ENCODE peak calls at places on chromosome 18, in eight cellular contexts. A is GM23338, S is caudate nucleus, F is tibial artery, O is body of pancreas, R is pancreas, W is astrocyte, B is SJSA1. D is an unnamed sample.
A peak's percentile ranks its signal among the peaks of the same experiment; 100 is the strongest.

GRCh38 chr18:36496022-36496421 is 198.5 kb downstream of the FHOD3 start:
- DNase-seq in A (no peak), S (no peak), F (no peak), O (no peak), R (no peak), W (no peak), B (no peak), D (no peak)

GRCh38 chr18:27249933-27250332 is 64.8 kb upstream of the CHST9 start:
- DNase-seq in A (no peak), S (no peak), F (no peak), O (no peak), R (no peak), W (no peak), B (no peak), D (no peak)

GRCh38 chr18:35513181-35513932 is 15.6 kb upstream of the INO80C start:
- DNase-seq in A (peak; percentile 34), S (no peak), F (peak; percentile 30), O (peak; percentile 37), R (peak; percentile 48), W (peak; percentile 81), B (no peak), D (peak; percentile 91)

GRCh38 chr18:4286256-4286655 is 168.9 kb downstream of the DLGAP1 start:
- DNase-seq in A (no peak), S (no peak), F (no peak), O (no peak), R (no peak), W (no peak), B (no peak), D (no peak)

GRCh38 chr18:395481-396250 is 104.8 kb downstream of the COLEC12 start:
- DNase-seq in A (no peak), S (no peak), F (peak; percentile 60), O (no peak), R (peak; percentile 33), W (peak; percentile 89), B (peak; percentile 88), D (no peak)

GRCh38 chr18:903703-904102 is 968 bp upstream of the ADCYAP1 start:
- DNase-seq in A (peak; percentile 83), S (no peak), F (peak; percentile 44), O (peak; percentile 38), R (peak; percentile 47), W (peak; percentile 20), B (no peak), D (no peak)

GRCh38 chr18:76580288-76580962 is 85.4 kb upstream of the ZNF516 start:
- DNase-seq in A (no peak), S (no peak), F (no peak), O (no peak), R (no peak), W (no peak), B (no peak), D (no peak)

GRCh38 chr18:2050702-2051201 is 520.6 kb downstream of the METTL4 start:
- DNase-seq in A (no peak), S (no peak), F (no peak), O (no peak), R (no peak), W (peak; percentile 33), B (no peak), D (peak; percentile 62)

GRCh38 chr18:53629356-53629755 is 595.1 kb downstream of the MBD2 start:
- DNase-seq in A (no peak), S (no peak), F (no peak), O (no peak), R (no peak), W (no peak), B (no peak), D (no peak)

GRCh38 chr18:58970943-58971799 is 106.5 kb downstream of the ZNF532 start:
- DNase-seq in A (no peak), S (no peak), F (no peak), O (no peak), R (no peak), W (no peak), B (no peak), D (no peak)

GRCh38 chr18:63224574-63224973 is 95.0 kb downstream of the BCL2 start:
- DNase-seq in A (no peak), S (no peak), F (no peak), O (no peak), R (no peak), W (no peak), B (no peak), D (no peak)

GRCh38 chr18:28086530-28087172 is 90.3 kb downstream of the CDH2 start:
- DNase-seq in A (peak; percentile 22), S (no peak), F (no peak), O (no peak), R (no peak), W (peak; percentile 81), B (no peak), D (no peak)

GRCh38 chr18:21740474-21740723 is 193 bp upstream of the MIB1 start:
- DNase-seq in A (peak; percentile 98), S (no peak), F (peak; percentile 98), O (peak; percentile 99), R (no peak), W (peak; percentile 87), B (peak; percentile 98), D (peak; percentile 78)

GRCh38 chr18:43515481-43515880 is 238.2 kb upstream of the SYT4 start:
- DNase-seq in A (no peak), S (no peak), F (no peak), O (no peak), R (no peak), W (no peak), B (no peak), D (no peak)

GRCh38 chr18:32610116-32610630 is 139.5 kb upstream of the GAREM1 start:
- DNase-seq in A (no peak), S (no peak), F (no peak), O (no peak), R (no peak), W (no peak), B (no peak), D (no peak)

GRCh38 chr18:3624818-3625716 is 175.1 kb downstream of the TGIF1 start:
- DNase-seq in A (peak; percentile 33), S (no peak), F (no peak), O (no peak), R (no peak), W (peak; percentile 99), B (peak; percentile 94), D (peak; percentile 91)

GRCh38 chr18:42576141-42576540 is 539.3 kb downstream of the RIT2 start:
- DNase-seq in A (no peak), S (no peak), F (no peak), O (no peak), R (no peak), W (peak; percentile 26), B (no peak), D (no peak)

GRCh38 chr18:49802623-49803022 is 10.7 kb downstream of the ACAA2 start:
- DNase-seq in A (no peak), S (no peak), F (no peak), O (no peak), R (no peak), W (no peak), B (no peak), D (no peak)

GRCh38 chr18:49804096-49804495 is 9.2 kb downstream of the ACAA2 start:
- DNase-seq in A (no peak), S (no peak), F (no peak), O (no peak), R (no peak), W (no peak), B (no peak), D (no peak)
- H3K27ac ChIP-seq in A (no peak overlapping the region), S (no peak overlapping the region), F (no peak overlapping the region), O (no peak overlapping the region), R (no peak overlapping the region), W (no peak overlapping the region), B (no peak overlapping the region), D (no peak overlapping the region)

GRCh38 chr18:56235773-56236115 is 402.6 kb downstream of the TXNL1 start:
- DNase-seq in A (peak; percentile 23), S (no peak), F (no peak), O (no peak), R (no peak), W (peak; percentile 26), B (no peak), D (no peak)
- H3K27ac ChIP-seq in A (no peak overlapping the region), S (no peak overlapping the region), F (no peak overlapping the region), O (no peak overlapping the region), R (no peak overlapping the region), W (no peak overlapping the region), B (no peak overlapping the region), D (no peak overlapping the region)

GRCh38 chr18:13574355-13574754 is 152.0 kb downstream of the FAM210A start:
- DNase-seq in A (no peak), S (no peak), F (no peak), O (no peak), R (no peak), W (no peak), B (no peak), D (no peak)

GRCh38 chr18:13578400-13578799 is 148.0 kb downstream of the FAM210A start:
- DNase-seq in A (no peak), S (no peak), F (no peak), O (no peak), R (no peak), W (no peak), B (no peak), D (no peak)

GRCh38 chr18:13574761-13575160 is 151.6 kb downstream of the FAM210A start:
- DNase-seq in A (no peak), S (no peak), F (no peak), O (no peak), R (no peak), W (no peak), B (no peak), D (no peak)

GRCh38 chr18:13577091-13577697 is 149.2 kb downstream of the FAM210A start:
- DNase-seq in A (no peak), S (no peak), F (no peak), O (no peak), R (no peak), W (peak; percentile 60), B (no peak), D (no peak)

GRCh38 chr18:13576598-13576997 is 149.8 kb downstream of the FAM210A start:
- DNase-seq in A (no peak), S (no peak), F (no peak), O (no peak), R (no peak), W (no peak), B (no peak), D (no peak)
- H3K27ac ChIP-seq in A (no peak overlapping the region), S (peak overlapping the region; percentile 93), F (no peak overlapping the region), O (no peak overlapping the region), R (no peak overlapping the region), W (no peak overlapping the region), B (no peak overlapping the region), D (no peak overlapping the region)

GRCh38 chr18:48751727-48752468 is 198.9 kb downstream of the SMAD7 start:
- DNase-seq in A (no peak), S (no peak), F (no peak), O (no peak), R (no peak), W (no peak), B (no peak), D (no peak)
- H3K27ac ChIP-seq in A (no peak overlapping the region), S (peak overlapping the region; percentile 46), F (peak overlapping the region; percentile 86), O (no peak overlapping the region), R (no peak overlapping the region), W (no peak overlapping the region), B (no peak overlapping the region), D (no peak overlapping the region)

D was measured in PC-9.